ENCODE peak calls at places on chromosomes 4 and X, in eight cellular contexts. M is foreskin melanocyte; N is effector memory CD8-positive, alpha-beta T cell; D is heart left ventricle; C is ELF-1; R is amniotic epithelial cell; W is AG10803; E is effector CD8-positive, alpha-beta T cell. K is an unnamed sample.

GRCh38 chr4:57318694-57319093 is 208.5 kb upstream of the IGFBP7 start:
- DNase-seq in M (no peak), N (no peak), D (no peak), C (no peak), R (no peak), W (no peak), E (no peak), K (no peak)

GRCh38 chrX:152926279-152926678 is 28.4 kb downstream of the ZNF185 start:
- DNase-seq in M (no peak), N (no peak), D (no peak), C (peak; percentile 86), R (peak; percentile 39), W (peak; percentile 66), E (no peak), K (no peak)

GRCh38 chr4:142181021-142181420 is 544.6 kb downstream of the IL15 start:
- DNase-seq in M (no peak), N (no peak), D (no peak), C (no peak), R (no peak), W (no peak), E (no peak), K (no peak)

GRCh38 chr4:81152839-81153713 is 61.9 kb downstream of the PRKG2 start:
- DNase-seq in M (no peak), N (no peak), D (no peak), C (no peak), R (no peak), W (no peak), E (no peak), K (no peak)

GRCh38 chrX:134929813-134930212 is 61.0 kb upstream of the SMIM10 start:
- DNase-seq in M (no peak), N (no peak), D (no peak), C (no peak), R (no peak), W (no peak), E (no peak), K (no peak)

GRCh38 chr4:121189351-121189750 is 25.2 kb upstream of the TNIP3 start:
- DNase-seq in M (no peak), N (no peak), D (no peak), C (no peak), R (no peak), W (no peak), E (no peak), K (no peak)

GRCh38 chr4:25559508-25559907 is 96.1 kb upstream of the SLC34A2 start:
- DNase-seq in M (no peak), N (no peak), D (no peak), C (no peak), R (no peak), W (no peak), E (no peak), K (no peak)

GRCh38 chr4:80311130-80311529 is 24.4 kb upstream of the CFAP299 start:
- DNase-seq in M (no peak), N (no peak), D (no peak), C (no peak), R (peak; percentile 92), W (no peak), E (no peak), K (no peak)

GRCh38 chr4:176579233-176579632 is 213.5 kb downstream of the VEGFC start:
- DNase-seq in M (no peak), N (no peak), D (no peak), C (no peak), R (no peak), W (no peak), E (no peak), K (no peak)

GRCh38 chrX:104113237-104113965 is 1.1 kb downstream of the ZCCHC18 start:
- DNase-seq in M (no peak), N (peak; percentile 39), D (peak; percentile 30), C (peak; percentile 85), R (peak; percentile 15), W (peak; percentile 37), E (peak; percentile 23), K (no peak)

GRCh38 chrX:119481218-119481875 is 13.1 kb downstream of the SLC25A5 start:
- DNase-seq in M (no peak), N (no peak), D (no peak), C (no peak), R (peak; percentile 11), W (no peak), E (no peak), K (no peak)

GRCh38 chrX:112827292-112827903 is 13.2 kb downstream of the AMOT start:
- DNase-seq in M (no peak), N (no peak), D (no peak), C (no peak), R (no peak), W (no peak), E (no peak), K (no peak)

GRCh38 chr4:107823870-107824366 is 814 bp upstream of the SGMS2 start:
- DNase-seq in M (no peak), N (no peak), D (no peak), C (no peak), R (no peak), W (no peak), E (no peak), K (no peak)

GRCh38 chrX:110188701-110189558 is 129.0 kb downstream of the AMMECR1 start:
- DNase-seq in M (no peak), N (no peak), D (no peak), C (no peak), R (peak; percentile 49), W (peak; percentile 16), E (no peak), K (no peak)

GRCh38 chr4:158996669-158997074 is 106.2 kb upstream of the RAPGEF2 start:
- DNase-seq in M (peak; percentile 80), N (no peak), D (no peak), C (peak; percentile 24), R (peak; percentile 96), W (peak; percentile 93), E (no peak), K (no peak)

GRCh38 chrX:3516051-3516541 is 169.6 kb upstream of the MXRA5 start:
- DNase-seq in M (peak; percentile 91), N (no peak), D (no peak), C (no peak), R (peak; percentile 14), W (peak; percentile 75), E (no peak), K (no peak)

GRCh38 chrX:23554304-23554703 is 113.0 kb upstream of the PRDX4 start:
- DNase-seq in M (peak; percentile 5), N (no peak), D (no peak), C (no peak), R (peak; percentile 21), W (peak; percentile 33), E (no peak), K (no peak)

GRCh38 chr4:143185253-143186107 is 763 bp downstream of the USP38 start:
- DNase-seq in M (peak; percentile 13), N (no peak), D (peak; percentile 26), C (peak; percentile 56), R (no peak), W (peak; percentile 17), E (peak; percentile 27), K (no peak)

GRCh38 chrX:136487647-136488046 is at the start of gene BRS3:
- DNase-seq in M (no peak), N (no peak), D (no peak), C (no peak), R (no peak), W (no peak), E (no peak), K (no peak)

GRCh38 chr4:40924096-40924792 is 174.5 kb downstream of the NSUN7 start:
- DNase-seq in M (peak; percentile 39), N (peak; percentile 36), D (peak; percentile 34), C (peak; percentile 77), R (peak; percentile 43), W (peak; percentile 57), E (peak; percentile 5), K (no peak)

GRCh38 chrX:127112726-127113125 is 293.2 kb downstream of the PRR32 start:
- DNase-seq in M (no peak), N (no peak), D (no peak), C (no peak), R (no peak), W (no peak), E (no peak), K (no peak)

GRCh38 chr4:74123065-74123728 is 24.2 kb upstream of the CXCL2 start:
- DNase-seq in M (no peak), N (no peak), D (no peak), C (no peak), R (peak; percentile 63), W (peak; percentile 96), E (no peak), K (peak; percentile 34)

GRCh38 chrX:1435241-1435900 is 17.3 kb downstream of the ASMTL start:
- DNase-seq in M (no peak), N (no peak), D (no peak), C (no peak), R (no peak), W (no peak), E (no peak), K (no peak)

GRCh38 chrX:47634871-47635575 is 5.3 kb upstream of the CFP start:
- DNase-seq in M (no peak), N (peak; percentile 16), D (no peak), C (no peak), R (no peak), W (no peak), E (no peak), K (no peak)

K was measured in SK-N-MC.